ENCODE peak calls at places on chromosomes 13 and 19, in five cellular contexts. One of them, this sample, is unnamed.

GRCh38 chr13:109687559-109688448 is 98.6 kb downstream of the IRS2 start:
- DNase-seq in body of pancreas: no peak
- DNase-seq in IMR-90: no peak
- DNase-seq in suprapubic skin: no peak
- DNase-seq in NB4: no peak
- DNase-seq in this sample: no peak

GRCh38 chr13:22883262-22883840 is 297.4 kb upstream of the SGCG start:
- DNase-seq in body of pancreas: no peak
- DNase-seq in IMR-90: no peak
- DNase-seq in suprapubic skin: no peak
- DNase-seq in NB4: no peak
- DNase-seq in this sample: no peak

GRCh38 chr19:4181053-4181508 is 1.3 kb downstream of the SIRT6 start:
- DNase-seq in body of pancreas: no peak
- DNase-seq in IMR-90: no peak
- DNase-seq in suprapubic skin: no peak
- DNase-seq in NB4: no peak
- DNase-seq in this sample: no peak

GRCh38 chr13:35722438-35723060 is 246.1 kb upstream of the MAB21L1 start:
- DNase-seq in body of pancreas: no peak
- DNase-seq in IMR-90: peak; percentile 59
- DNase-seq in suprapubic skin: no peak
- DNase-seq in NB4: peak; percentile 74
- DNase-seq in this sample: no peak

GRCh38 chr19:345320-345879 is 804 bp upstream of the MIER2 start:
- DNase-seq in body of pancreas: no peak
- DNase-seq in IMR-90: no peak
- DNase-seq in suprapubic skin: no peak
- DNase-seq in NB4: no peak
- DNase-seq in this sample: no peak

GRCh38 chr19:853014-853553 is 981 bp downstream of the ELANE start:
- DNase-seq in body of pancreas: no peak
- DNase-seq in IMR-90: no peak
- DNase-seq in suprapubic skin: no peak
- DNase-seq in NB4: no peak
- DNase-seq in this sample: no peak

GRCh38 chr13:36174923-36175322 is 39.4 kb downstream of the SOHLH2 start:
- DNase-seq in body of pancreas: no peak
- DNase-seq in IMR-90: no peak
- DNase-seq in suprapubic skin: no peak
- DNase-seq in NB4: no peak
- DNase-seq in this sample: no peak

GRCh38 chr13:84445776-84446175 is 563.5 kb upstream of the SLITRK1 start:
- DNase-seq in body of pancreas: no peak
- DNase-seq in IMR-90: peak; percentile 71
- DNase-seq in suprapubic skin: no peak
- DNase-seq in NB4: no peak
- DNase-seq in this sample: no peak

GRCh38 chr19:10749435-10750384 is 31.8 kb downstream of the DNM2 start:
- DNase-seq in body of pancreas: peak; percentile 82
- DNase-seq in IMR-90: no peak
- DNase-seq in suprapubic skin: no peak
- DNase-seq in NB4: no peak
- DNase-seq in this sample: no peak

GRCh38 chr19:45865269-45865948 is 1.3 kb downstream of the FOXA3 start:
- DNase-seq in body of pancreas: peak; percentile 50
- DNase-seq in IMR-90: no peak
- DNase-seq in suprapubic skin: no peak
- DNase-seq in NB4: peak; percentile 15
- DNase-seq in this sample: no peak

GRCh38 chr19:2774953-2775555 is 8.0 kb downstream of the SGTA start:
- DNase-seq in body of pancreas: no peak
- DNase-seq in IMR-90: no peak
- DNase-seq in suprapubic skin: no peak
- DNase-seq in NB4: no peak
- DNase-seq in this sample: no peak

GRCh38 chr13:100334209-100334608 is 245.3 kb downstream of the PCCA start:
- DNase-seq in body of pancreas: no peak
- DNase-seq in IMR-90: no peak
- DNase-seq in suprapubic skin: no peak
- DNase-seq in NB4: no peak
- DNase-seq in this sample: no peak

GRCh38 chr19:38924383-38924782 is 6.2 kb downstream of the SARS2 start:
- DNase-seq in body of pancreas: no peak
- DNase-seq in IMR-90: no peak
- DNase-seq in suprapubic skin: no peak
- DNase-seq in NB4: no peak
- DNase-seq in this sample: no peak

GRCh38 chr13:44174769-44175425 is 198.7 kb upstream of the SERP2 start:
- DNase-seq in body of pancreas: no peak
- DNase-seq in IMR-90: peak; percentile 76
- DNase-seq in suprapubic skin: no peak
- DNase-seq in NB4: peak; percentile 62
- DNase-seq in this sample: no peak

GRCh38 chr19:21588202-21588601 is 82.8 kb downstream of the ZNF429 start:
- DNase-seq in body of pancreas: peak; percentile 49
- DNase-seq in IMR-90: no peak
- DNase-seq in suprapubic skin: no peak
- DNase-seq in NB4: no peak
- DNase-seq in this sample: no peak

GRCh38 chr13:112012004-112012704 is 54.8 kb upstream of the SOX1 start:
- DNase-seq in body of pancreas: no peak
- DNase-seq in IMR-90: no peak
- DNase-seq in suprapubic skin: no peak
- DNase-seq in NB4: no peak
- DNase-seq in this sample: no peak

GRCh38 chr13:47897411-47898050 is 103.5 kb downstream of the SUCLA2 start:
- DNase-seq in body of pancreas: no peak
- DNase-seq in IMR-90: peak; percentile 36
- DNase-seq in suprapubic skin: no peak
- DNase-seq in NB4: no peak
- DNase-seq in this sample: no peak

GRCh38 chr19:43438291-43439162 is 23.8 kb downstream of the TEX101 start:
- DNase-seq in body of pancreas: peak; percentile 22
- DNase-seq in IMR-90: peak; percentile 67
- DNase-seq in suprapubic skin: peak; percentile 84
- DNase-seq in NB4: peak; percentile 36
- DNase-seq in this sample: peak; percentile 56

GRCh38 chr19:12995596-12996541 is 594 bp downstream of the NFIX start:
- DNase-seq in body of pancreas: no peak
- DNase-seq in IMR-90: peak; percentile 30
- DNase-seq in suprapubic skin: no peak
- DNase-seq in NB4: peak; percentile 31
- DNase-seq in this sample: peak; percentile 88

GRCh38 chr13:72384879-72385278 is 342.6 kb downstream of the MZT1 start:
- DNase-seq in body of pancreas: peak; percentile 15
- DNase-seq in IMR-90: peak; percentile 1
- DNase-seq in suprapubic skin: no peak
- DNase-seq in NB4: peak; percentile 69
- DNase-seq in this sample: no peak

GRCh38 chr13:54226866-54227265 is 1198.3 kb downstream of the OLFM4 start:
- DNase-seq in body of pancreas: no peak
- DNase-seq in IMR-90: no peak
- DNase-seq in suprapubic skin: no peak
- DNase-seq in NB4: no peak
- DNase-seq in this sample: no peak

GRCh38 chr19:1169921-1170885 is 3.9 kb downstream of the SBNO2 start:
- DNase-seq in body of pancreas: peak; percentile 57
- DNase-seq in IMR-90: peak; percentile 83
- DNase-seq in suprapubic skin: peak; percentile 80
- DNase-seq in NB4: no peak
- DNase-seq in this sample: no peak

GRCh38 chr13:79741006-79741405 is 260.1 kb downstream of the NDFIP2 start:
- DNase-seq in body of pancreas: peak; percentile 50
- DNase-seq in IMR-90: peak; percentile 71
- DNase-seq in suprapubic skin: no peak
- DNase-seq in NB4: no peak
- DNase-seq in this sample: no peak

GRCh38 chr13:49113526-49114286 is 106.4 kb upstream of the MLNR start:
- DNase-seq in body of pancreas: no peak
- DNase-seq in IMR-90: peak; percentile 82
- DNase-seq in suprapubic skin: no peak
- DNase-seq in NB4: peak; percentile 81
- DNase-seq in this sample: no peak

GRCh38 chr19:13212759-13213330 is 62.6 kb downstream of the IER2 start:
- DNase-seq in body of pancreas: peak; percentile 59
- DNase-seq in IMR-90: peak; percentile 43
- DNase-seq in suprapubic skin: no peak
- DNase-seq in NB4: peak; percentile 76
- DNase-seq in this sample: peak; percentile 28

GRCh38 chr19:18951721-18952281 is 10.8 kb upstream of the HOMER3 start:
- DNase-seq in body of pancreas: no peak
- DNase-seq in IMR-90: no peak
- DNase-seq in suprapubic skin: no peak
- DNase-seq in NB4: peak; percentile 65
- DNase-seq in this sample: no peak

GRCh38 chr19:47544476-47544875 is 28.5 kb downstream of the ZNF541 start:
- DNase-seq in body of pancreas: no peak
- DNase-seq in IMR-90: no peak
- DNase-seq in suprapubic skin: no peak
- DNase-seq in NB4: no peak
- DNase-seq in this sample: no peak

GRCh38 chr13:114107686-114108081 is 24.7 kb downstream of the RASA3 start:
- DNase-seq in body of pancreas: no peak
- DNase-seq in IMR-90: peak; percentile 91
- DNase-seq in suprapubic skin: peak; percentile 60
- DNase-seq in NB4: no peak
- DNase-seq in this sample: no peak
- TF ChIP-seq CTCF in body of pancreas: no peak
- TF ChIP-seq CTCF in IMR-90: no peak
- TF ChIP-seq CTCF in suprapubic skin: no peak
- TF ChIP-seq CTCF in NB4: no peak
- TF ChIP-seq CTCF in this sample: no peak

GRCh38 chr19:55382522-55383054 is 1.5 kb downstream of the TMEM238 start:
- DNase-seq in body of pancreas: no peak
- DNase-seq in IMR-90: no peak
- DNase-seq in suprapubic skin: no peak
- DNase-seq in NB4: no peak
- DNase-seq in this sample: no peak

GRCh38 chr19:55384576-55385235 is 614 bp upstream of the TMEM238 start:
- DNase-seq in body of pancreas: peak; percentile 25
- DNase-seq in IMR-90: no peak
- DNase-seq in suprapubic skin: no peak
- DNase-seq in NB4: peak; percentile 52
- DNase-seq in this sample: peak; percentile 38

GRCh38 chr19:55383279-55383788 is 758 bp downstream of the TMEM238 start:
- DNase-seq in body of pancreas: no peak
- DNase-seq in IMR-90: no peak
- DNase-seq in suprapubic skin: no peak
- DNase-seq in NB4: no peak
- DNase-seq in this sample: no peak

GRCh38 chr19:55385236-55385748 is 440 bp upstream of the RPL28 start:
- DNase-seq in body of pancreas: peak; percentile 96
- DNase-seq in IMR-90: peak; percentile 94
- DNase-seq in suprapubic skin: peak; percentile 97
- DNase-seq in NB4: peak; percentile 91
- DNase-seq in this sample: peak; percentile 99

GRCh38 chr19:55383789-55384575 is at the start of gene TMEM238:
- DNase-seq in body of pancreas: peak; percentile 73
- DNase-seq in IMR-90: peak; percentile 70
- DNase-seq in suprapubic skin: no peak
- DNase-seq in NB4: peak; percentile 76
- DNase-seq in this sample: no peak
- TF ChIP-seq POLR2A in body of pancreas: peak; percentile 61
- TF ChIP-seq POLR2A in IMR-90: peak; percentile 24
- TF ChIP-seq POLR2A in suprapubic skin: no peak
- TF ChIP-seq POLR2A in NB4: no peak
- TF ChIP-seq POLR2A in this sample: no peak

DNA sequence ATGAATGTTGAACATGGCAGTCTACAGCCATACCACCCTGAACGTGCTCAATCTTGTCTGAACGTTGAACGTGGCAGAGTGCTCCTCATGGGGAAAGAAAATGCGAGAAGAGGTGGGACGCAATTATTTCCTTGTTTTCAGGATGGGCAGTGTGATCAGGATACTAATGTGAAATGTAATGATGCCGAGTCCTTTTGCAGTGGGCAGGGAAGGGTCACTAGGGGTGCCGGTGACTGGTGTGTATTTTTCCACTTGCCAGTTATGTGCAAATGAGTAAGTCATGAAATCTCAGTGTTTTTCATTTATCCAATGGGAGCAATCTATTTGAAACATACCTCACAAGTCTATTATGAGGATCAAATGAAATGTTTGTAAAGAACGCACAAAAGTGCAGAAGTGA is 84.8 kb downstream of the LNX2 start:
- DNase-seq in body of pancreas: no peak
- DNase-seq in IMR-90: no peak
- DNase-seq in suprapubic skin: no peak
- DNase-seq in NB4: no peak
- DNase-seq in this sample: no peak
- TF ChIP-seq CTCF in body of pancreas: peak; percentile 7
- TF ChIP-seq CTCF in IMR-90: no peak
- TF ChIP-seq CTCF in suprapubic skin: no peak
- TF ChIP-seq CTCF in NB4: no peak
- TF ChIP-seq CTCF in this sample: no peak

DNA sequence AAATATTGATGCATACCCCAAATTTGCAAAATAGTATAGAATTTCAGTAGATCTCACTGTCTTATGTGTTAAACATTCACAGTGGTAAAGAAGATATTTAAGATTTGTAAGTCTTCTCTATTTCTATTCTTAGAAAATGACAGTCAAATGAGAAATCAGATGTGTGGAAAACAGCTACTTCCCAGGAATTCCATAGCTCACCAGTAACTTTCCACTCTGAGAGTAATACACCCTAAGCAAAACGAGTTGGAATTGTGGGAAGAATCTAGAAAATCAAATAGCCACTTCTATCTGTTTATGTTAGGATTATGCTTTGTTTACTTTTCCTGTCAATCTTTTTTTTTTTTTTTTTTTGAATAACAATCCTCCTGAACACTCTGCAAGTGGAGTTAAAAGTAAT is 69.1 kb downstream of the FLT1 start:
- DNase-seq in body of pancreas: no peak
- DNase-seq in IMR-90: peak; percentile 53
- DNase-seq in suprapubic skin: no peak
- DNase-seq in NB4: no peak
- DNase-seq in this sample: no peak
- TF ChIP-seq POLR2A in body of pancreas: no peak
- TF ChIP-seq POLR2A in IMR-90: no peak
- TF ChIP-seq POLR2A in suprapubic skin: no peak
- TF ChIP-seq POLR2A in NB4: no peak
- TF ChIP-seq POLR2A in this sample: no peak

GRCh38 chr19:52601025-52601973 is 31.2 kb downstream of the ZNF701 start:
- DNase-seq in body of pancreas: peak; percentile 94
- DNase-seq in IMR-90: peak; percentile 87
- DNase-seq in suprapubic skin: peak; percentile 96
- DNase-seq in NB4: peak; percentile 90
- DNase-seq in this sample: peak; percentile 99
- TF ChIP-seq CTCF in body of pancreas: peak; percentile 26
- TF ChIP-seq CTCF in IMR-90: peak; percentile 34
- TF ChIP-seq CTCF in suprapubic skin: no peak
- TF ChIP-seq CTCF in NB4: no peak
- TF ChIP-seq CTCF in this sample: no peak

This sample was measured in lower leg skin.